ENCODE peak calls at places on chromosome 7, in six cellular contexts. J is left colon, W is non-pigmented ciliary epithelial cell, A is A549, S is A673, O is M059J. I is an unnamed sample.

GRCh38 chr7:157429001-157429679 is 92.3 kb downstream of the DNAJB6 start:
- DNase-seq in S (no peak), A (no peak), J (no peak), W (no peak), O (no peak), I (no peak)

GRCh38 chr7:24152907-24153513 is 131.0 kb upstream of the NPY start:
- DNase-seq in A (no peak), O (no peak), W (no peak), J (peak; percentile 18), S (no peak), I (no peak)

GRCh38 chr7:96199421-96199820 is 122.5 kb downstream of the SLC25A13 start:
- DNase-seq in J (no peak), A (no peak), O (no peak), W (no peak), S (no peak), I (no peak)

GRCh38 chr7:41164440-41164839 is 538.5 kb downstream of the INHBA start:
- DNase-seq in W (peak; percentile 28), J (no peak), O (peak; percentile 22), A (no peak), S (no peak), I (no peak)

GRCh38 chr7:26090927-26091519 is 61.0 kb upstream of the NFE2L3 start:
- DNase-seq in O (peak; percentile 61), S (peak; percentile 86), J (no peak), W (peak; percentile 28), A (peak; percentile 64), I (no peak)

GRCh38 chr7:148286150-148286549 is 304.4 kb upstream of the C7orf33 start:
- DNase-seq in J (no peak), S (peak; percentile 73), O (peak; percentile 5), W (no peak), A (peak; percentile 20), I (no peak)

GRCh38 chr7:101557978-101558741 is 70.9 kb downstream of the MYL10 start:
- DNase-seq in S (no peak), W (no peak), A (no peak), J (no peak), O (no peak), I (peak; percentile 43)

GRCh38 chr7:1008733-1009363 is 25.9 kb downstream of the CYP2W1 start:
- DNase-seq in A (no peak), W (no peak), S (no peak), J (no peak), O (no peak), I (no peak)

GRCh38 chr7:98133181-98133580 is 26.5 kb downstream of the LMTK2 start:
- DNase-seq in O (peak; percentile 74), A (no peak), W (no peak), J (no peak), S (no peak), I (no peak)

GRCh38 chr7:55033241-55033846 is 14.5 kb downstream of the EGFR start:
- DNase-seq in A (no peak), O (no peak), S (no peak), J (no peak), W (no peak), I (no peak)

GRCh38 chr7:129433823-129434171 is 435 bp upstream of the STRIP2 start:
- DNase-seq in A (peak; percentile 52), O (peak; percentile 79), J (no peak), S (no peak), W (no peak), I (no peak)

GRCh38 chr7:149422065-149422913 is 38.6 kb downstream of the ZNF777 start:
- DNase-seq in S (peak; percentile 79), A (peak; percentile 85), O (peak; percentile 25), J (peak; percentile 75), W (no peak), I (peak; percentile 88)

GRCh38 chr7:118041336-118041878 is 142.6 kb upstream of the LSM8 start:
- DNase-seq in J (no peak), O (no peak), S (no peak), A (no peak), W (no peak), I (peak; percentile 71)

GRCh38 chr7:55122263-55122662 is 103.4 kb downstream of the EGFR start:
- DNase-seq in O (no peak), J (no peak), A (no peak), S (no peak), W (no peak), I (no peak)

GRCh38 chr7:36084485-36085091 is 68.5 kb upstream of the EEPD1 start:
- DNase-seq in J (peak; percentile 76), A (peak; percentile 72), W (peak; percentile 52), O (peak; percentile 40), S (peak; percentile 37), I (peak; percentile 83)

GRCh38 chr7:8022628-8023027 is 54.0 kb downstream of the GLCCI1 start:
- DNase-seq in W (no peak), J (no peak), S (no peak), A (no peak), O (no peak), I (no peak)